ENCODE peak calls at places on chromosomes 13 and 19, in eight cellular contexts. U is astrocyte, S is coronary artery, H is glutamatergic neuron, V is A549, W is HTR-8/SVneo, J is HCEC 1CT, T is fibroblast of mammary gland. Q is an unnamed sample.

GRCh38 chr19:42433503-42434260 is 6.5 kb upstream of the LIPE start:
- DNase-seq in U (no peak), S (no peak), H (peak), V (peak), W (peak), J (peak), T (peak), Q (no peak)

GRCh38 chr19:49689133-49690072 is at the start of gene ADM5:
- DNase-seq in U (no peak), S (no peak), H (peak), V (no peak), W (no peak), J (no peak), T (no peak), Q (peak)

GRCh38 chr13:66835040-66835628 is 395.0 kb downstream of the PCDH9 start:
- DNase-seq in U (peak), S (no peak), H (peak), V (peak), W (no peak), J (no peak), T (peak), Q (peak)

GRCh38 chr13:99657848-99658265 is 156.6 kb downstream of the TM9SF2 start:
- DNase-seq in U (peak), S (no peak), H (peak), V (peak), W (no peak), J (no peak), T (peak), Q (no peak)

GRCh38 chr19:12996542-12997094 is 1.3 kb downstream of the NFIX start:
- DNase-seq in U (no peak), S (no peak), H (peak), V (no peak), W (no peak), J (peak), T (no peak), Q (no peak)

GRCh38 chr19:53792721-53793433 is 31.2 kb downstream of the NLRP12 start:
- DNase-seq in U (peak), S (peak), H (peak), V (peak), W (peak), J (peak), T (peak), Q (peak)

GRCh38 chr13:97344250-97345175 is 89.5 kb upstream of the RAP2A start:
- DNase-seq in U (no peak), S (no peak), H (peak), V (no peak), W (peak), J (peak), T (peak), Q (peak)

GRCh38 chr19:54332149-54332548 is 6.8 kb downstream of the LILRA4 start:
- DNase-seq in U (no peak), S (no peak), H (no peak), V (no peak), W (no peak), J (no peak), T (no peak), Q (no peak)

GRCh38 chr13:27920677-27921420 is 1.0 kb downstream of the PDX1 start:
- DNase-seq in U (no peak), S (no peak), H (peak), V (peak), W (no peak), J (no peak), T (peak), Q (no peak)

GRCh38 chr19:23075031-23075733 is 41.6 kb upstream of the ZNF730 start:
- DNase-seq in U (peak), S (no peak), H (peak), V (no peak), W (peak), J (peak), T (peak), Q (no peak)

GRCh38 chr13:71217827-71218226 is 649.2 kb downstream of the DACH1 start:
- DNase-seq in U (no peak), S (no peak), H (no peak), V (no peak), W (no peak), J (no peak), T (no peak), Q (no peak)

GRCh38 chr19:48661746-48662145 is 11.1 kb downstream of the NTN5 start:
- DNase-seq in U (no peak), S (no peak), H (no peak), V (no peak), W (no peak), J (no peak), T (no peak), Q (no peak)

GRCh38 chr13:44197791-44198770 is 175.5 kb upstream of the SERP2 start:
- DNase-seq in U (peak), S (no peak), H (no peak), V (no peak), W (no peak), J (no peak), T (no peak), Q (no peak)

GRCh38 chr13:95485045-95485517 is 67.4 kb upstream of the CLDN10 start:
- DNase-seq in U (peak), S (no peak), H (no peak), V (no peak), W (no peak), J (peak), T (peak), Q (no peak)

GRCh38 chr19:15629003-15629880 is 11.5 kb upstream of the CYP4F3 start:
- DNase-seq in U (peak), S (peak), H (peak), V (peak), W (peak), J (peak), T (peak), Q (peak)

GRCh38 chr13:94119360-94119936 is 360.0 kb downstream of the DCT start:
- DNase-seq in U (no peak), S (no peak), H (no peak), V (no peak), W (no peak), J (no peak), T (no peak), Q (no peak)

GRCh38 chr19:35615036-35615435 is 2.5 kb downstream of the HAUS5 start:
- DNase-seq in U (no peak), S (no peak), H (no peak), V (no peak), W (no peak), J (no peak), T (no peak), Q (no peak)

GRCh38 chr19:34165295-34165738 is 7.0 kb upstream of the LSM14A start:
- DNase-seq in U (no peak), S (no peak), H (no peak), V (no peak), W (no peak), J (no peak), T (no peak), Q (no peak)

GRCh38 chr19:55549500-55550320 is 4.4 kb upstream of the SBK3 start:
- DNase-seq in U (peak), S (no peak), H (peak), V (peak), W (peak), J (peak), T (peak), Q (peak)

GRCh38 chr13:113751491-113751890 is 7.5 kb upstream of the TMEM255B start:
- DNase-seq in U (no peak), S (no peak), H (no peak), V (no peak), W (no peak), J (no peak), T (no peak), Q (no peak)

GRCh38 chr19:16497042-16497441 is 848 bp downstream of the C19orf44 start:
- DNase-seq in U (no peak), S (no peak), H (no peak), V (no peak), W (no peak), J (peak), T (peak), Q (no peak)

GRCh38 chr13:100650321-100650720 is 24.3 kb downstream of the TMTC4 start:
- DNase-seq in U (no peak), S (no peak), H (no peak), V (no peak), W (no peak), J (no peak), T (no peak), Q (no peak)

GRCh38 chr13:105083986-105084385 is 1451.5 kb downstream of the EFNB2 start:
- DNase-seq in U (no peak), S (no peak), H (peak), V (no peak), W (no peak), J (no peak), T (no peak), Q (no peak)

GRCh38 chr19:49930483-49931011 is 1.2 kb upstream of the NUP62 start:
- DNase-seq in U (no peak), S (peak), H (peak), V (no peak), W (no peak), J (no peak), T (peak), Q (no peak)

Q was measured in SHP77 treated with DMSO at 0.1 percent for 48 hours.